ENCODE peak calls at places on chromosomes 3 and 15, in six cellular contexts. A is IMR-90; M is esophagus muscularis mucosa; Y is coronary artery; K is stimulated activated naive CD4-positive, alpha-beta T cell treated with Interleukin-2 at 50 U/mL for 16 hours; S is stimulated activated effector memory CD8-positive, alpha-beta T cell treated with anti-CD3 and anti-CD28 coated beads, Interleukin-12 subunit alpha, Interleukin-12 subunit beta, amount 100 ng/mL, for 72 hours. J is an unnamed sample.

GRCh38 chr3:136120373-136121348 is 75.5 kb downstream of the MSL2 start:
- DNase-seq in S (no peak), Y (no peak), K (no peak), A (peak; percentile 12), M (no peak), J (no peak)

GRCh38 chr3:100650651-100651611 is 41.5 kb downstream of the ADGRG7 start:
- DNase-seq in K (no peak), S (no peak), M (no peak), A (peak; percentile 54), Y (no peak), J (peak; percentile 10)

GRCh38 chr15:31392761-31393401 is 66.2 kb downstream of the KLF13 start:
- DNase-seq in A (no peak), K (no peak), M (no peak), S (peak; percentile 66), Y (no peak), J (peak; percentile 40)

GRCh38 chr15:26352909-26353308 is 420.0 kb downstream of the GABRB3 start:
- DNase-seq in K (no peak), A (no peak), Y (no peak), S (no peak), M (no peak), J (no peak)

GRCh38 chr3:11556234-11556633 is 87.5 kb downstream of the VGLL4 start:
- DNase-seq in A (no peak), S (no peak), K (no peak), M (no peak), Y (no peak), J (no peak)

GRCh38 chr3:40616420-40616819 is 91.7 kb downstream of the ZNF621 start:
- DNase-seq in K (no peak), Y (no peak), A (no peak), M (peak; percentile 60), S (no peak), J (no peak)

GRCh38 chr3:124281453-124282316 is 289.8 kb upstream of the ROPN1 start:
- DNase-seq in A (peak; percentile 55), K (no peak), S (no peak), M (peak; percentile 79), Y (no peak), J (no peak)

GRCh38 chr3:2392981-2393380 is 294.3 kb downstream of the CNTN4 start:
- DNase-seq in S (no peak), Y (no peak), A (no peak), M (no peak), K (no peak), J (no peak)

GRCh38 chr3:117486709-117487394 is 777.3 kb downstream of the TUSC7 start:
- DNase-seq in K (no peak), S (no peak), M (no peak), Y (no peak), A (no peak), J (no peak)

GRCh38 chr15:69289312-69290146 is 9.2 kb upstream of the PAQR5 start:
- DNase-seq in S (no peak), M (no peak), A (peak; percentile 23), K (no peak), Y (no peak), J (no peak)